ENCODE peak calls at places on chromosomes 12 and 14, in five cellular contexts. J, Z, X, F and E are unnamed samples.

GRCh38 chr12:64172143-64172970 is 49.7 kb downstream of the KICS2 start:
- DNase-seq in Z (no peak), X (no peak), J (no peak), F (no peak), E (no peak)

GRCh38 chr14:61477845-61478438 is 156.6 kb downstream of the PRKCH start:
- DNase-seq in Z (no peak), X (peak), F (no peak), J (no peak), E (no peak)

GRCh38 chr12:131217024-131217586 is 263.4 kb downstream of the ADGRD1 start:
- DNase-seq in J (peak), X (no peak), F (no peak), Z (no peak), E (no peak)

GRCh38 chr12:80186727-80187217 is 87.4 kb downstream of the OTOGL start:
- DNase-seq in Z (peak), J (peak), F (peak), X (peak), E (peak)

GRCh38 chr12:106147956-106148355 is 9.2 kb upstream of the NUAK1 start:
- DNase-seq in J (no peak), Z (peak), F (no peak), X (no peak), E (no peak)

GRCh38 chr14:65686761-65687160 is 274.2 kb downstream of the FUT8 start:
- DNase-seq in J (no peak), F (no peak), X (no peak), Z (no peak), E (no peak)

GRCh38 chr12:48001426-48002178 is 2.7 kb downstream of the COL2A1 start:
- DNase-seq in J (peak), Z (peak), F (no peak), X (peak), E (peak)

GRCh38 chr12:12180575-12180974 is 86.3 kb downstream of the LRP6 start:
- DNase-seq in F (no peak), Z (no peak), J (no peak), X (no peak), E (no peak)

GRCh38 chr12:58930770-58931324 is 10.5 kb upstream of the LRIG3 start:
- DNase-seq in Z (no peak), X (no peak), F (no peak), J (no peak), E (no peak)

GRCh38 chr14:20757963-20758362 is 10.2 kb upstream of the EDDM3B start:
- DNase-seq in Z (no peak), J (peak), X (no peak), F (no peak), E (no peak)

GRCh38 chr12:19916982-19917381 is 451.4 kb upstream of the PDE3A start:
- DNase-seq in F (no peak), J (no peak), Z (no peak), X (no peak), E (no peak)

GRCh38 chr12:65566776-65567175 is 257.5 kb upstream of the HMGA2 start:
- DNase-seq in Z (no peak), J (no peak), F (no peak), X (no peak), E (no peak)

GRCh38 chr12:76946451-76946850 is 67.6 kb upstream of the CSRP2 start:
- DNase-seq in J (no peak), F (no peak), X (no peak), Z (no peak), E (no peak)

GRCh38 chr14:81127785-81128184 is 93.0 kb downstream of the GTF2A1 start:
- DNase-seq in Z (no peak), X (no peak), J (no peak), F (no peak), E (no peak)

GRCh38 chr14:95885278-95885677 is 8.6 kb downstream of the TUNAR start:
- DNase-seq in X (no peak), F (no peak), Z (no peak), J (no peak), E (no peak)

GRCh38 chr12:57842342-57843294 is 3.9 kb downstream of the CTDSP2 start:
- DNase-seq in X (no peak), J (no peak), Z (no peak), F (no peak), E (no peak)

GRCh38 chr14:65249471-65250161 is 147.3 kb upstream of the MAX start:
- DNase-seq in X (no peak), J (no peak), F (peak), Z (no peak), E (no peak)

GRCh38 chr12:110248096-110248447 is 33.0 kb upstream of the ATP2A2 start:
- DNase-seq in Z (no peak), F (no peak), J (no peak), X (no peak), E (no peak)
- TF ChIP-seq JUND in Z (no peak), F (no peak), J (no peak), X (no peak), E (no peak)

GRCh38 chr12:88142610-88142991 is 494 bp downstream of the TMTC3 start:
- DNase-seq in F (peak), X (no peak), Z (no peak), J (peak), E (no peak)
- TF ChIP-seq JUND in F (no peak), X (no peak), Z (no peak), J (no peak), E (no peak)

DNA sequence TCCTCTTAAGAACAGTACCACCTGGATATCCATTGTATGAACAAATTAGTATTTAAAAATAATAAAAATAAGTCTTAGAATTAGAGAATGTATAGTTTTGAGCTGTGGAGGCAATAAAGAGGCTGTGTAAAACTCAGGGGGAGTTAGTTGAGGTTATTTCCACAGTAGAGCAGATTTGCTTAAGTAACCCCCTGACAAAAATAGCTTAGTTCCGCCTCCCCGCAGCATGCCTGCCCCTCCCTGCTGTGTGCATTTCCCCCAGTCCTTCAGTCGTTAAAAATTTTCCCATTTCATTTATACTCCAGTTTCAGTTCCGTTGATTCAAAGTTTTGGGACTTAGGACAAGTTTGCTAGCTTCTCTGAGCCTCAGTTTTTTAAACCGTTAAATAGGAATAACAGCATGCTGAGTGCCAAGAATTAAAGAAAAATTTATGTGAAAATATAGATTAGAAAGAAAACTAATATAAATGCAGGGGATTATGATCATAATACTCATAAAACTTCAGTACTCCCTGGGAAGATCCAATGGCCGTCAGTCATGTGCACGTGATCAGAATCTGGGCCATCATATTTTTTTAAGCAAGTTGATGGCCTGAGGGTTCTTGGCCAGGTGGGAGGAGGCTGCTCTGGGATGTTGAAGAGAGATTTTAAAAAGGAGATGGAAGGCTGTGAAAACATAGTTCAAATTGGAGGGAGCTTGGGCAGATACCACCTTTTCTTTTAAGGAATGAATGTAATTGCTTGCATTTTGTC is 14.5 kb upstream of the SLC38A2 start:
- DNase-seq in J (no peak), F (no peak), Z (no peak), X (no peak), E (peak)
- TF ChIP-seq JUND in J (no peak), F (no peak), Z (no peak), X (no peak), E (peak)

GRCh38 chr14:50711043-50711442 is 42.9 kb upstream of the SAV1 start:
- DNase-seq in F (no peak), Z (no peak), X (no peak), J (no peak), E (no peak)

GRCh38 chr14:50719911-50720759 is 52.0 kb upstream of the SAV1 start:
- DNase-seq in J (no peak), F (no peak), X (no peak), Z (no peak), E (no peak)

GRCh38 chr14:50717826-50718225 is 49.7 kb upstream of the SAV1 start:
- DNase-seq in J (no peak), X (no peak), F (no peak), Z (no peak), E (no peak)

GRCh38 chr14:50718949-50719348 is 50.8 kb upstream of the SAV1 start:
- DNase-seq in Z (no peak), F (peak), J (no peak), X (no peak), E (no peak)

DNA sequence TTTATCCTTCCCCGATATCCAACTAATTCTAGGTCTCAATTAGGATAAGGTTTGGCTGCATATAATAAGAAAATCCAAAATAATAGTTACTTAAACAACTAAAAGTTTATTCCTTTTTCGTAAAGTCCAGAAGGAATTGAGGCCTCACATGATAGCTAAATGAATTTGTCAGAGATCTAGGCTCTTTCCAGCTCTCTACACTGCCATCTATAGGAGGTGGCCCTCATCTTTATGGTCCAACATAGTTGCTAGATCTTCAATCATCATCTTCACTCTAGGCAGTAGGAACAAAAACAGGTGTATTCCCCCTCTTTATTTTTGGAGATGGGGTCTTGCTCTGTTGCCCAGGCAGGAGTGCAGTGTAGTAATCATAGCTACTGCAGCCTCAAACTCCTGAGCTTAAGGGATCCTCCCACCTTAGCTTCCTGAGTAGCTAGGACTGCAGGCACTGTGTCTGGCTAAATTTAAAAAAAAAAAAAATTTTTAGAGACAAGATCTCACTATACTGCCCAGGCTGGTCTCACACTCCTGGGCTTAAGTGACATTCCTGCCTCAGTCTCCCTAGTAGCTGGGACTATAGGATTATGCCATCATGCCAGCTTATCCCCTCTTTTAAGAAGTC is 46.5 kb upstream of the SAV1 start:
- DNase-seq in Z (peak), J (peak), F (peak), X (peak), E (peak)
- TF ChIP-seq JUND in Z (no peak), J (no peak), F (no peak), X (no peak), E (no peak)

GRCh38 chr14:104722938-104723650 is 935 bp upstream of the ADSS1 start:
- DNase-seq in F (no peak), J (peak), X (no peak), Z (no peak), E (no peak)

GRCh38 chr14:104724981-104725771 is 1.1 kb downstream of the ADSS1 start:
- DNase-seq in F (peak), J (peak), Z (peak), X (no peak), E (peak)

GRCh38 chr14:104724407-104724980 is 465 bp downstream of the ADSS1 start:
- DNase-seq in Z (peak), X (no peak), F (no peak), J (peak), E (peak)

GRCh38 chr14:104721704-104722431 is 2.2 kb upstream of the ADSS1 start:
- DNase-seq in Z (no peak), X (no peak), J (no peak), F (no peak), E (no peak)

DNA sequence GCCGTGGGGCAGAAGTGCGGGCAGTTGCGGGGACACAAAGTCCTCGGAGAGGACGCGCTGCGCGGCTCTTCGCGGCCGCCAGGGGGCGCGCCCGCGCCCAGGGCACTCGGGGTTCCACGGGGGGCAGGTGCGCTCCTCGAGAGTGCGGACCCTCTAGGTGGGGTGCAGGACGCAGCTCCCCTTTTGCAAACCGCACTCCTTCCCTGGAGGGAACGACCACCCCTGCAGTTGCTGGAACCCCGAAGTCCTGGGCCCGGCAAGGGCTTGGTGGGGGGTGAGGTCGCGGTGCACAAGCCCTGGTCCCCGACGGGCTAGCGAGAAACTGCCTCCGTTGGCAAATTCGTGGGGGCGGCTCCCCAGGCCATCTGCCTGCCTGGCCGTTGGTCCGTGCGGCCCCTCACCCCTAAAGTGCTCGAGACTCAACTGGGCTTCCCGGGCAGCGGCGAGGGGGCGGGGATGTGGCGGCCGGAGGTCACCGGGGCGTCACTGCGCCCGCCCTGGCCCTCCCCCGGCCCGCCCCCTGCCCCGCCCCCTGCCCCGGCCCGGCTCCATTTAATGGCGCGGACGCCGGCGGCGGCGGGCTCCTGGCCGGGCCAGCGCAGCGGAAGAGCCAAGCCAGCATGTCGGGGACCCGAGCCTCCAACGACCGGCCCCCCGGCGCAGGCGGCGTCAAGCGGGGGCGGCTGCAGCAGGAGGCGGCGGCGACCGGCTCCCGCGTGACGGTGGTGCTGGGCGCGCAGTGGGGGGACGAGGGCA is at the start of gene ADSS1:
- DNase-seq in X (no peak), J (peak), F (peak), Z (peak), E (peak)
- TF ChIP-seq JUND in X (no peak), J (no peak), F (no peak), Z (no peak), E (no peak)

DNA sequence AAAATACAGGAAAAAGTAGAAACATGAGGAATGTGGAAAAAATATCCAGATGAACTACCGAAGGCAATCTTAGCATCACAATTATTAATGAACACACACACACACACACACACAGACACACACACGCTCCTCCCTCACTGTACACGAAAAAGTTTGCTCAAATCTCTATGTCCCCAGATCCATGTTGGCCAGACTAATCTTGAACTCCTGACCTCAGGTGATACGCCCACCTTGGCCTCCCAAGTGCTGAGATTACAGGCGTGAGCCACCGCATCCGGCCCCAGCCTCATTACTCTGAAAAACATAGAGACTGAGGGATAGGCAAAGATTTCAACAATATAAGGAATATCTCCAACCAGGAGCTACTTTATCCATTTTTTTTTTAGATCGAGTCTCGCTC is 17.2 kb downstream of the PITPNM2 start:
- DNase-seq in F (no peak), J (no peak), Z (no peak), X (no peak), E (no peak)
- TF ChIP-seq JUND in F (no peak), J (no peak), Z (no peak), X (no peak), E (no peak)

GRCh38 chr14:90405101-90405500 is 8.3 kb downstream of the CALM1 start:
- DNase-seq in F (peak), J (no peak), Z (no peak), X (no peak), E (no peak)
- TF ChIP-seq JUND in F (no peak), J (no peak), Z (no peak), X (no peak), E (no peak)